ENCODE peak calls at places on chromosome 11, in six cellular contexts. One of them, this sample, is unnamed.
A peak's percentile ranks its signal among the peaks of the same experiment; 100 is the strongest.

GRCh38 chr11:126483796-126484195 is 128.3 kb downstream of the ST3GAL4 start:
- DNase-seq in neural crest cell: no peak
- DNase-seq in Ammon's horn: no peak
- DNase-seq in activated CD8-positive, alpha-beta memory T cell treated with anti-CD3 and anti-CD28 coated beads, Interleukin-2, amount 50 U/mL, for 48 hours: no peak
- DNase-seq in NCI-H69: peak; percentile 57
- DNase-seq in effector CD4-positive, alpha-beta T cell: no peak
- DNase-seq in this sample: no peak

GRCh38 chr11:130720232-130720787 is 196.0 kb downstream of the SNX19 start:
- DNase-seq in Ammon's horn: no peak
- DNase-seq in NCI-H69: no peak
- DNase-seq in effector CD4-positive, alpha-beta T cell: no peak
- DNase-seq in activated CD8-positive, alpha-beta memory T cell treated with anti-CD3 and anti-CD28 coated beads, Interleukin-2, amount 50 U/mL, for 48 hours: no peak
- DNase-seq in neural crest cell: no peak
- DNase-seq in this sample: no peak

GRCh38 chr11:58525037-58525614 is 17.2 kb upstream of the OR5B21 start:
- DNase-seq in activated CD8-positive, alpha-beta memory T cell treated with anti-CD3 and anti-CD28 coated beads, Interleukin-2, amount 50 U/mL, for 48 hours: no peak
- DNase-seq in Ammon's horn: peak; percentile 67
- DNase-seq in NCI-H69: no peak
- DNase-seq in effector CD4-positive, alpha-beta T cell: peak; percentile 16
- DNase-seq in neural crest cell: no peak
- DNase-seq in this sample: no peak

GRCh38 chr11:18778468-18778867 is 13.1 kb downstream of the PTPN5 start:
- DNase-seq in effector CD4-positive, alpha-beta T cell: no peak
- DNase-seq in neural crest cell: no peak
- DNase-seq in activated CD8-positive, alpha-beta memory T cell treated with anti-CD3 and anti-CD28 coated beads, Interleukin-2, amount 50 U/mL, for 48 hours: no peak
- DNase-seq in Ammon's horn: no peak
- DNase-seq in NCI-H69: no peak
- DNase-seq in this sample: no peak

GRCh38 chr11:2092956-2093412 is 46.2 kb downstream of the IGF2 start:
- DNase-seq in neural crest cell: no peak
- DNase-seq in Ammon's horn: no peak
- DNase-seq in activated CD8-positive, alpha-beta memory T cell treated with anti-CD3 and anti-CD28 coated beads, Interleukin-2, amount 50 U/mL, for 48 hours: peak; percentile 69
- DNase-seq in NCI-H69: peak; percentile 93
- DNase-seq in effector CD4-positive, alpha-beta T cell: peak; percentile 33
- DNase-seq in this sample: no peak

GRCh38 chr11:58742981-58743880 is 11.5 kb upstream of the GLYAT start:
- DNase-seq in NCI-H69: peak; percentile 5
- DNase-seq in Ammon's horn: no peak
- DNase-seq in activated CD8-positive, alpha-beta memory T cell treated with anti-CD3 and anti-CD28 coated beads, Interleukin-2, amount 50 U/mL, for 48 hours: no peak
- DNase-seq in neural crest cell: no peak
- DNase-seq in effector CD4-positive, alpha-beta T cell: no peak
- DNase-seq in this sample: no peak

GRCh38 chr11:8928981-8929615 is 3.6 kb downstream of the C11orf16 start:
- DNase-seq in activated CD8-positive, alpha-beta memory T cell treated with anti-CD3 and anti-CD28 coated beads, Interleukin-2, amount 50 U/mL, for 48 hours: no peak
- DNase-seq in neural crest cell: no peak
- DNase-seq in Ammon's horn: no peak
- DNase-seq in effector CD4-positive, alpha-beta T cell: no peak
- DNase-seq in NCI-H69: no peak
- DNase-seq in this sample: no peak

GRCh38 chr11:12229450-12230229 is 119.2 kb downstream of the MICAL2 start:
- DNase-seq in effector CD4-positive, alpha-beta T cell: no peak
- DNase-seq in activated CD8-positive, alpha-beta memory T cell treated with anti-CD3 and anti-CD28 coated beads, Interleukin-2, amount 50 U/mL, for 48 hours: no peak
- DNase-seq in neural crest cell: no peak
- DNase-seq in NCI-H69: no peak
- DNase-seq in Ammon's horn: no peak
- DNase-seq in this sample: no peak

GRCh38 chr11:76598426-76598839 is 72.1 kb downstream of the LRRC32 start:
- DNase-seq in Ammon's horn: no peak
- DNase-seq in effector CD4-positive, alpha-beta T cell: no peak
- DNase-seq in NCI-H69: peak; percentile 77
- DNase-seq in neural crest cell: no peak
- DNase-seq in activated CD8-positive, alpha-beta memory T cell treated with anti-CD3 and anti-CD28 coated beads, Interleukin-2, amount 50 U/mL, for 48 hours: no peak
- DNase-seq in this sample: no peak

GRCh38 chr11:85672111-85672875 is 7.4 kb upstream of the CREBZF start:
- DNase-seq in activated CD8-positive, alpha-beta memory T cell treated with anti-CD3 and anti-CD28 coated beads, Interleukin-2, amount 50 U/mL, for 48 hours: no peak
- DNase-seq in Ammon's horn: no peak
- DNase-seq in NCI-H69: no peak
- DNase-seq in effector CD4-positive, alpha-beta T cell: no peak
- DNase-seq in neural crest cell: no peak
- DNase-seq in this sample: no peak

GRCh38 chr11:130671801-130672700 is 223.6 kb downstream of the ADAMTS15 start:
- DNase-seq in neural crest cell: peak; percentile 16
- DNase-seq in NCI-H69: peak; percentile 54
- DNase-seq in effector CD4-positive, alpha-beta T cell: no peak
- DNase-seq in Ammon's horn: peak; percentile 36
- DNase-seq in activated CD8-positive, alpha-beta memory T cell treated with anti-CD3 and anti-CD28 coated beads, Interleukin-2, amount 50 U/mL, for 48 hours: no peak
- DNase-seq in this sample: peak; percentile 62

GRCh38 chr11:94641167-94641761 is 74.1 kb downstream of the PIWIL4 start:
- DNase-seq in NCI-H69: no peak
- DNase-seq in Ammon's horn: peak; percentile 10
- DNase-seq in activated CD8-positive, alpha-beta memory T cell treated with anti-CD3 and anti-CD28 coated beads, Interleukin-2, amount 50 U/mL, for 48 hours: no peak
- DNase-seq in neural crest cell: no peak
- DNase-seq in effector CD4-positive, alpha-beta T cell: no peak
- DNase-seq in this sample: no peak

GRCh38 chr11:77634724-77635123 is 2.9 kb downstream of the CLNS1A start:
- DNase-seq in neural crest cell: no peak
- DNase-seq in activated CD8-positive, alpha-beta memory T cell treated with anti-CD3 and anti-CD28 coated beads, Interleukin-2, amount 50 U/mL, for 48 hours: no peak
- DNase-seq in NCI-H69: no peak
- DNase-seq in Ammon's horn: no peak
- DNase-seq in effector CD4-positive, alpha-beta T cell: no peak
- DNase-seq in this sample: no peak

GRCh38 chr11:93477684-93478234 is 65.4 kb downstream of the SMCO4 start:
- DNase-seq in effector CD4-positive, alpha-beta T cell: no peak
- DNase-seq in neural crest cell: no peak
- DNase-seq in NCI-H69: peak; percentile 16
- DNase-seq in activated CD8-positive, alpha-beta memory T cell treated with anti-CD3 and anti-CD28 coated beads, Interleukin-2, amount 50 U/mL, for 48 hours: no peak
- DNase-seq in Ammon's horn: no peak
- DNase-seq in this sample: peak; percentile 77